ENCODE peak calls at places on chromosomes 13 and 19, in ten cellular contexts. One of them, this sample, is unnamed.
A peak's percentile ranks its signal among the peaks of the same experiment; 100 is the strongest.

GRCh38 chr13:29428310-29428991 is 167.0 kb downstream of the SLC7A1 start:
- DNase-seq in OCI-LY7: no peak
- DNase-seq in breast epithelium: no peak
- DNase-seq in CD4-positive, alpha-beta T cell: no peak
- DNase-seq in ascending aorta: no peak
- DNase-seq in H1: peak; percentile 25
- DNase-seq in right lobe of liver: no peak
- DNase-seq in HCT116: peak; percentile 6
- DNase-seq in psoas muscle: peak; percentile 52
- DNase-seq in MG63: peak; percentile 23
- DNase-seq in this sample: no peak

GRCh38 chr19:19115954-19116353 is 22.3 kb downstream of the TMEM161A start:
- DNase-seq in OCI-LY7: peak; percentile 58
- DNase-seq in breast epithelium: no peak
- DNase-seq in CD4-positive, alpha-beta T cell: peak; percentile 57
- DNase-seq in ascending aorta: no peak
- DNase-seq in H1: no peak
- DNase-seq in right lobe of liver: peak; percentile 73
- DNase-seq in HCT116: no peak
- DNase-seq in psoas muscle: peak; percentile 78
- DNase-seq in MG63: no peak
- DNase-seq in this sample: no peak

GRCh38 chr13:46113596-46113995 is 8.8 kb upstream of the CPB2 start:
- DNase-seq in OCI-LY7: no peak
- DNase-seq in breast epithelium: no peak
- DNase-seq in CD4-positive, alpha-beta T cell: no peak
- DNase-seq in ascending aorta: no peak
- DNase-seq in H1: no peak
- DNase-seq in right lobe of liver: no peak
- DNase-seq in HCT116: no peak
- DNase-seq in psoas muscle: no peak
- DNase-seq in MG63: no peak
- DNase-seq in this sample: no peak

GRCh38 chr13:32448224-32448623 is 20.3 kb upstream of the N4BP2L1 start:
- DNase-seq in OCI-LY7: no peak
- DNase-seq in breast epithelium: no peak
- DNase-seq in CD4-positive, alpha-beta T cell: no peak
- DNase-seq in ascending aorta: no peak
- DNase-seq in H1: no peak
- DNase-seq in right lobe of liver: no peak
- DNase-seq in HCT116: no peak
- DNase-seq in psoas muscle: no peak
- DNase-seq in MG63: no peak
- DNase-seq in this sample: no peak

GRCh38 chr19:46134527-46134926 is 10.0 kb upstream of the IGFL3 start:
- DNase-seq in OCI-LY7: no peak
- DNase-seq in breast epithelium: no peak
- DNase-seq in CD4-positive, alpha-beta T cell: no peak
- DNase-seq in ascending aorta: no peak
- DNase-seq in H1: no peak
- DNase-seq in right lobe of liver: no peak
- DNase-seq in HCT116: no peak
- DNase-seq in psoas muscle: no peak
- DNase-seq in MG63: no peak
- DNase-seq in this sample: no peak

GRCh38 chr19:55391702-55392615 is 6.2 kb downstream of the RPL28 start:
- DNase-seq in OCI-LY7: no peak
- DNase-seq in breast epithelium: no peak
- DNase-seq in CD4-positive, alpha-beta T cell: no peak
- DNase-seq in ascending aorta: no peak
- DNase-seq in H1: no peak
- DNase-seq in right lobe of liver: no peak
- DNase-seq in HCT116: no peak
- DNase-seq in psoas muscle: no peak
- DNase-seq in MG63: no peak
- DNase-seq in this sample: no peak

GRCh38 chr13:30978981-30979956 is 46.8 kb downstream of the TEX26 start:
- DNase-seq in OCI-LY7: peak; percentile 60
- DNase-seq in breast epithelium: no peak
- DNase-seq in CD4-positive, alpha-beta T cell: peak; percentile 43
- DNase-seq in ascending aorta: no peak
- DNase-seq in H1: peak; percentile 85
- DNase-seq in right lobe of liver: no peak
- DNase-seq in HCT116: peak; percentile 38
- DNase-seq in psoas muscle: no peak
- DNase-seq in MG63: no peak
- DNase-seq in this sample: no peak

GRCh38 chr13:114241918-114242317 is 7.2 kb downstream of the CDC16 start:
- DNase-seq in OCI-LY7: no peak
- DNase-seq in breast epithelium: no peak
- DNase-seq in CD4-positive, alpha-beta T cell: no peak
- DNase-seq in ascending aorta: no peak
- DNase-seq in H1: no peak
- DNase-seq in right lobe of liver: no peak
- DNase-seq in HCT116: no peak
- DNase-seq in psoas muscle: no peak
- DNase-seq in MG63: no peak
- DNase-seq in this sample: no peak

GRCh38 chr13:93797463-93797862 is 570.9 kb downstream of the GPC6 start:
- DNase-seq in OCI-LY7: no peak
- DNase-seq in breast epithelium: no peak
- DNase-seq in CD4-positive, alpha-beta T cell: no peak
- DNase-seq in ascending aorta: no peak
- DNase-seq in H1: no peak
- DNase-seq in right lobe of liver: no peak
- DNase-seq in HCT116: no peak
- DNase-seq in psoas muscle: no peak
- DNase-seq in MG63: no peak
- DNase-seq in this sample: no peak

GRCh38 chr13:110913322-110913721 is 1.5 kb downstream of the ANKRD10 start:
- DNase-seq in OCI-LY7: peak; percentile 57
- DNase-seq in breast epithelium: no peak
- DNase-seq in CD4-positive, alpha-beta T cell: no peak
- DNase-seq in ascending aorta: no peak
- DNase-seq in H1: no peak
- DNase-seq in right lobe of liver: no peak
- DNase-seq in HCT116: no peak
- DNase-seq in psoas muscle: no peak
- DNase-seq in MG63: no peak
- DNase-seq in this sample: no peak

GRCh38 chr13:114132419-114133121 is at the start of gene RASA3:
- DNase-seq in OCI-LY7: peak; percentile 60
- DNase-seq in breast epithelium: no peak
- DNase-seq in CD4-positive, alpha-beta T cell: peak; percentile 61
- DNase-seq in ascending aorta: no peak
- DNase-seq in H1: peak; percentile 58
- DNase-seq in right lobe of liver: peak; percentile 85
- DNase-seq in HCT116: peak; percentile 38
- DNase-seq in psoas muscle: peak; percentile 87
- DNase-seq in MG63: peak; percentile 83
- DNase-seq in this sample: peak; percentile 88

DNA sequence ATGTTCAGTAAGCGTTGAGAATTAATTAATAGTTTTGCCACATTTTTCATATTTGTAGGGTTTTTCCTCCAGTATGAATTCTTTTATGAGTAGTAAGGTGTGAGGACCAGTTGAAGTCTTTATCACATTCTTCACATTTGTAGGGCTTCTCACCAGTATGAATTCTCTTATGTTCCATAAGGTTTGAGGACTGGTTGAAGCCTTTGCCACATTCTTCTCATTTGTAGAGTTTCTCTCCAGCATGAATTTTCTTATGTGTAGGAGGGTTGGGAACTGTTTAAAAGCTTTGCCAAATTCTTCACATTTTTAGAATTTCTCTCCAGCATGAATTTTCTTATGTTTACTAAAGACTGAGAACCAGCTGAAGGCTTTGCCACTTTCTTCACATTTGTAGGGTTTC is 40.3 kb downstream of the ZNF208 start:
- DNase-seq in OCI-LY7: no peak
- DNase-seq in breast epithelium: no peak
- DNase-seq in CD4-positive, alpha-beta T cell: no peak
- DNase-seq in ascending aorta: no peak
- DNase-seq in H1: no peak
- DNase-seq in right lobe of liver: no peak
- DNase-seq in HCT116: no peak
- DNase-seq in psoas muscle: no peak
- DNase-seq in MG63: no peak
- DNase-seq in this sample: no peak
- H3K9me3 ChIP-seq in OCI-LY7: peaks cover 23% of the 10 kb centered on the region
- H3K9me3 ChIP-seq in breast epithelium: peaks cover 100% of the 10 kb centered on the region
- H3K9me3 ChIP-seq in CD4-positive, alpha-beta T cell: peaks cover 84% of the 10 kb centered on the region
- H3K9me3 ChIP-seq in ascending aorta: peaks cover 98% of the 10 kb centered on the region
- H3K9me3 ChIP-seq in H1: peaks cover 50% of the 10 kb centered on the region
- H3K9me3 ChIP-seq in right lobe of liver: no peaks in the 10 kb centered on the region
- H3K9me3 ChIP-seq in HCT116: peaks cover 17% of the 10 kb centered on the region
- H3K9me3 ChIP-seq in psoas muscle: peaks cover 59% of the 10 kb centered on the region
- H3K9me3 ChIP-seq in MG63: no peaks in the 10 kb centered on the region
- H3K9me3 ChIP-seq in this sample: peaks cover 71% of the 10 kb centered on the region

GRCh38 chr19:37692956-37693660 is 26.5 kb downstream of the ZNF607 start:
- DNase-seq in OCI-LY7: no peak
- DNase-seq in breast epithelium: no peak
- DNase-seq in CD4-positive, alpha-beta T cell: no peak
- DNase-seq in ascending aorta: no peak
- DNase-seq in H1: no peak
- DNase-seq in right lobe of liver: no peak
- DNase-seq in HCT116: no peak
- DNase-seq in psoas muscle: no peak
- DNase-seq in MG63: no peak
- DNase-seq in this sample: no peak

GRCh38 chr19:37695144-37695899 is 24.2 kb downstream of the ZNF607 start:
- DNase-seq in OCI-LY7: no peak
- DNase-seq in breast epithelium: no peak
- DNase-seq in CD4-positive, alpha-beta T cell: no peak
- DNase-seq in ascending aorta: no peak
- DNase-seq in H1: no peak
- DNase-seq in right lobe of liver: no peak
- DNase-seq in HCT116: no peak
- DNase-seq in psoas muscle: no peak
- DNase-seq in MG63: no peak
- DNase-seq in this sample: no peak

GRCh38 chr19:37698216-37698615 is 21.3 kb downstream of the ZNF607 start:
- DNase-seq in OCI-LY7: no peak
- DNase-seq in breast epithelium: no peak
- DNase-seq in CD4-positive, alpha-beta T cell: no peak
- DNase-seq in ascending aorta: no peak
- DNase-seq in H1: no peak
- DNase-seq in right lobe of liver: no peak
- DNase-seq in HCT116: no peak
- DNase-seq in psoas muscle: no peak
- DNase-seq in MG63: no peak
- DNase-seq in this sample: no peak

GRCh38 chr19:37699057-37699456 is 20.5 kb downstream of the ZNF607 start:
- DNase-seq in OCI-LY7: no peak
- DNase-seq in breast epithelium: no peak
- DNase-seq in CD4-positive, alpha-beta T cell: no peak
- DNase-seq in ascending aorta: no peak
- DNase-seq in H1: no peak
- DNase-seq in right lobe of liver: no peak
- DNase-seq in HCT116: no peak
- DNase-seq in psoas muscle: no peak
- DNase-seq in MG63: no peak
- DNase-seq in this sample: no peak
- H3K9me3 ChIP-seq in OCI-LY7: peaks cover 12% of the 10 kb centered on the region
- H3K9me3 ChIP-seq in breast epithelium: peaks cover 20% of the 10 kb centered on the region
- H3K9me3 ChIP-seq in CD4-positive, alpha-beta T cell: peaks cover 52% of the 10 kb centered on the region
- H3K9me3 ChIP-seq in ascending aorta: peaks cover 49% of the 10 kb centered on the region
- H3K9me3 ChIP-seq in H1: peaks cover 13% of the 10 kb centered on the region
- H3K9me3 ChIP-seq in right lobe of liver: no peaks in the 10 kb centered on the region
- H3K9me3 ChIP-seq in HCT116: peaks cover 12% of the 10 kb centered on the region
- H3K9me3 ChIP-seq in psoas muscle: peaks cover 41% of the 10 kb centered on the region
- H3K9me3 ChIP-seq in MG63: peaks cover 16% of the 10 kb centered on the region
- H3K9me3 ChIP-seq in this sample: peaks cover 7% of the 10 kb centered on the region

GRCh38 chr19:43908659-43909058 is 26.4 kb downstream of the ZNF45 start:
- DNase-seq in OCI-LY7: no peak
- DNase-seq in breast epithelium: no peak
- DNase-seq in CD4-positive, alpha-beta T cell: no peak
- DNase-seq in ascending aorta: no peak
- DNase-seq in H1: no peak
- DNase-seq in right lobe of liver: no peak
- DNase-seq in HCT116: no peak
- DNase-seq in psoas muscle: no peak
- DNase-seq in MG63: no peak
- DNase-seq in this sample: no peak

GRCh38 chr19:43910884-43911283 is 24.2 kb downstream of the ZNF45 start:
- DNase-seq in OCI-LY7: no peak
- DNase-seq in breast epithelium: no peak
- DNase-seq in CD4-positive, alpha-beta T cell: no peak
- DNase-seq in ascending aorta: no peak
- DNase-seq in H1: no peak
- DNase-seq in right lobe of liver: no peak
- DNase-seq in HCT116: no peak
- DNase-seq in psoas muscle: no peak
- DNase-seq in MG63: no peak
- DNase-seq in this sample: no peak

GRCh38 chr19:43913383-43913782 is 21.7 kb downstream of the ZNF45 start:
- DNase-seq in OCI-LY7: no peak
- DNase-seq in breast epithelium: no peak
- DNase-seq in CD4-positive, alpha-beta T cell: no peak
- DNase-seq in ascending aorta: no peak
- DNase-seq in H1: no peak
- DNase-seq in right lobe of liver: no peak
- DNase-seq in HCT116: no peak
- DNase-seq in psoas muscle: no peak
- DNase-seq in MG63: no peak
- DNase-seq in this sample: no peak

GRCh38 chr19:43914051-43914450 is 21.0 kb downstream of the ZNF45 start:
- DNase-seq in OCI-LY7: no peak
- DNase-seq in breast epithelium: no peak
- DNase-seq in CD4-positive, alpha-beta T cell: no peak
- DNase-seq in ascending aorta: no peak
- DNase-seq in H1: no peak
- DNase-seq in right lobe of liver: no peak
- DNase-seq in HCT116: no peak
- DNase-seq in psoas muscle: no peak
- DNase-seq in MG63: no peak
- DNase-seq in this sample: no peak
- H3K9me3 ChIP-seq in OCI-LY7: no peaks in the 10 kb centered on the region
- H3K9me3 ChIP-seq in breast epithelium: peaks cover 100% of the 10 kb centered on the region
- H3K9me3 ChIP-seq in CD4-positive, alpha-beta T cell: peaks cover 100% of the 10 kb centered on the region
- H3K9me3 ChIP-seq in ascending aorta: peaks cover 100% of the 10 kb centered on the region
- H3K9me3 ChIP-seq in H1: peaks cover 55% of the 10 kb centered on the region
- H3K9me3 ChIP-seq in right lobe of liver: peaks cover 6% of the 10 kb centered on the region
- H3K9me3 ChIP-seq in HCT116: peaks cover 25% of the 10 kb centered on the region
- H3K9me3 ChIP-seq in psoas muscle: peaks cover 100% of the 10 kb centered on the region
- H3K9me3 ChIP-seq in MG63: peaks cover 56% of the 10 kb centered on the region
- H3K9me3 ChIP-seq in this sample: peaks cover 79% of the 10 kb centered on the region

DNA sequence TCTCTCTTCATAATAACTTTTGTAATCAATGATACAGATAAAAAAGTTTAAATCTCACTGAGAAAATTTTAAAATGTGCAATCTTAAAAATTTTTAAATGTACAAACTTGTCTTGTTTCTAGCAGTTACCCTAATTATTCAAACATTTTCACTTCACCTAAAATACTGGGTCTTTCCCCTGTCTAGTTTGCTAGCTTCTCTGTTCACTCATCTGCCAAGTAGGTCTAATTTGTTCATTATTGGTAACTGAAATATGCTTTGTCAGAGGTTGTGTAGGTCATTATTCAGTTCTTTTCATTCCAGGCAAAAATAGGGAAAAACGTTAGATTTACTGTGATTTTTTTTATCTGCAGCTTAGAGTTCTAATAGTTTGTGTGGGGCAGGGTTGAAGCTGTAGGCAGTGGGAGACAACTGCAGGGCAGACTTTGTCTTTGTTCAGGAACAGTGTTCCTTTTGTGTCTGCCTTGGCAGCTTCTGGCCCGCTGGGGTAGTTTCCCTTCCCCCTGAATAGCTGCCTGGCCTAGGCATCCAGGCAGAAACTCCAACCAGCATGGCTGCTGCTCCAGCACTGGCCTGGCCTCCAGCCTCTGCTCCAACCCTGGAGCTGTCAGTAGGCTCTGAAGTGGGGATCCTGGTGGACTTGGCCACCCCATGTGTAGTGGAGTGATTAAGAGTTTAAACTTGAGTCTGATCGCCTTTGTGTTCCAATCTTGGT is 48.5 kb downstream of the WDFY2 start:
- DNase-seq in OCI-LY7: no peak
- DNase-seq in breast epithelium: no peak
- DNase-seq in CD4-positive, alpha-beta T cell: no peak
- DNase-seq in ascending aorta: no peak
- DNase-seq in H1: no peak
- DNase-seq in right lobe of liver: no peak
- DNase-seq in HCT116: no peak
- DNase-seq in psoas muscle: no peak
- DNase-seq in MG63: no peak
- DNase-seq in this sample: no peak
- H3K9me3 ChIP-seq in OCI-LY7: no peaks in the 10 kb centered on the region
- H3K9me3 ChIP-seq in breast epithelium: no peaks in the 10 kb centered on the region
- H3K9me3 ChIP-seq in CD4-positive, alpha-beta T cell: no peaks in the 10 kb centered on the region
- H3K9me3 ChIP-seq in ascending aorta: no peaks in the 10 kb centered on the region
- H3K9me3 ChIP-seq in H1: no peaks in the 10 kb centered on the region
- H3K9me3 ChIP-seq in right lobe of liver: no peaks in the 10 kb centered on the region
- H3K9me3 ChIP-seq in HCT116: no peaks in the 10 kb centered on the region
- H3K9me3 ChIP-seq in psoas muscle: no peaks in the 10 kb centered on the region
- H3K9me3 ChIP-seq in MG63: no peaks in the 10 kb centered on the region
- H3K9me3 ChIP-seq in this sample: no peaks in the 10 kb centered on the region

This sample was measured in sigmoid colon.